ENCODE peak calls at places on chromosomes 2 and 18, in four cellular contexts. L is fibroblast of lung, H is HCT116, Y is neural progenitor cell. E is an unnamed sample.

GRCh38 chr2:133143649-133144048 is 424.6 kb downstream of the NCKAP5 start:
- DNase-seq in L (no peak), H (no peak), Y (no peak), E (no peak)

GRCh38 chr2:221044781-221045180 is 527.3 kb downstream of the EPHA4 start:
- DNase-seq in L (no peak), H (no peak), Y (no peak), E (no peak)

GRCh38 chr2:177289824-177290632 is 25.5 kb upstream of the NFE2L2 start:
- DNase-seq in L (no peak), H (no peak), Y (no peak), E (no peak)

GRCh38 chr2:97763176-97763845 is 49.9 kb downstream of the ZAP70 start:
- DNase-seq in L (no peak), H (no peak), Y (no peak), E (no peak)

GRCh38 chr2:643334-643733 is 33.9 kb downstream of the TMEM18 start:
- DNase-seq in L (no peak), H (no peak), Y (no peak), E (no peak)

GRCh38 chr2:120631719-120632118 is 103.9 kb upstream of the GLI2 start:
- DNase-seq in L (peak; percentile 38), H (no peak), Y (no peak), E (no peak)

GRCh38 chr2:219454217-219454616 is 19.6 kb downstream of the SPEG start:
- DNase-seq in L (no peak), H (no peak), Y (no peak), E (no peak)

GRCh38 chr2:65033178-65033577 is 23.0 kb upstream of the CEP68 start:
- DNase-seq in L (peak; percentile 6), H (no peak), Y (no peak), E (no peak)

GRCh38 chr2:241035818-241036396 is 37.5 kb downstream of the SNED1 start:
- DNase-seq in L (no peak), H (no peak), Y (peak; percentile 41), E (no peak)

GRCh38 chr2:230326453-230327417 is at the start of gene SP140L:
- DNase-seq in L (peak; percentile 85), H (peak; percentile 49), Y (no peak), E (no peak)

GRCh38 chr2:230582851-230583283 is 129.8 kb upstream of the CAB39 start:
- DNase-seq in L (peak; percentile 5), H (no peak), Y (no peak), E (no peak)

GRCh38 chr18:12703714-12704113 is 872 bp downstream of the PSMG2 start:
- DNase-seq in L (peak; percentile 20), H (no peak), Y (peak; percentile 12), E (no peak)

GRCh38 chr2:190382851-190383250 is 25.3 kb upstream of the MFSD6 start:
- DNase-seq in L (peak; percentile 59), H (peak; percentile 57), Y (peak; percentile 39), E (peak; percentile 22)

GRCh38 chr2:65415091-65415490 is 17.3 kb downstream of the SPRED2 start:
- DNase-seq in L (no peak), H (no peak), Y (no peak), E (no peak)

GRCh38 chr2:207161247-207161646 is 4.5 kb downstream of the KLF7 start:
- DNase-seq in L (peak; percentile 18), H (no peak), Y (no peak), E (no peak)

GRCh38 chr2:207159002-207159401 is 6.7 kb downstream of the KLF7 start:
- DNase-seq in L (no peak), H (no peak), Y (no peak), E (no peak)

GRCh38 chr2:207161724-207162123 is 4.0 kb downstream of the KLF7 start:
- DNase-seq in L (peak; percentile 69), H (no peak), Y (no peak), E (no peak)

GRCh38 chr2:207162319-207162718 is 3.4 kb downstream of the KLF7 start:
- DNase-seq in L (peak; percentile 40), H (no peak), Y (no peak), E (no peak)

GRCh38 chr2:207160115-207160514 is 5.6 kb downstream of the KLF7 start:
- DNase-seq in L (peak; percentile 39), H (no peak), Y (peak; percentile 68), E (no peak)
- H3K9ac ChIP-seq in L (no peak overlapping the region), H (no peak overlapping the region), Y (no peak overlapping the region), E (no peak overlapping the region)

GRCh38 chr2:205650931-205651330 is 31.4 kb upstream of the NRP2 start:
- DNase-seq in L (no peak), H (no peak), Y (no peak), E (no peak)
- TF ChIP-seq EZH2 in L (no peak), H (no peak), Y (no peak), E (no peak)

GRCh38 chr2:74567862-74568261 is 13.3 kb downstream of the DOK1 start:
- DNase-seq in L (peak; percentile 59), H (no peak), Y (no peak), E (no peak)
- H3K27ac ChIP-seq in L (no peak overlapping the region), H (no peak overlapping the region), Y (no peak overlapping the region), E (no peak overlapping the region)

GRCh38 chr2:239942871-239943311 is 82.3 kb downstream of the NDUFA10 start:
- DNase-seq in L (no peak), H (no peak), Y (no peak), E (no peak)

GRCh38 chr2:239944706-239945551 is 80.2 kb downstream of the NDUFA10 start:
- DNase-seq in L (peak; percentile 18), H (no peak), Y (no peak), E (no peak)

GRCh38 chr2:239943571-239943970 is 81.6 kb downstream of the NDUFA10 start:
- DNase-seq in L (no peak), H (no peak), Y (no peak), E (no peak)

GRCh38 chr2:239942090-239942489 is 83.1 kb downstream of the NDUFA10 start:
- DNase-seq in L (no peak), H (no peak), Y (no peak), E (no peak)

GRCh38 chr2:239943991-239944441 is 81.1 kb downstream of the NDUFA10 start:
- DNase-seq in L (no peak), H (no peak), Y (no peak), E (no peak)
- H3K9ac ChIP-seq in L (no peak overlapping the region), H (no peak overlapping the region), Y (no peak overlapping the region), E (no peak overlapping the region)

E was measured in SK-N-MC.